ENCODE peak calls at places on chromosomes 6 and 20, in eight cellular contexts. One of them, this sample, is unnamed.

GRCh38 chr6:14754636-14755513 is 491.0 kb upstream of the JARID2 start:
- DNase-seq in mesenchymal stem cell: no peak
- DNase-seq in CD8-positive, alpha-beta T cell: peak; percentile 49
- DNase-seq in HCT116: no peak
- DNase-seq in psoas muscle: no peak
- DNase-seq in ovary: no peak
- DNase-seq in mammary epithelial cell: no peak
- DNase-seq in right lobe of liver: no peak
- DNase-seq in this sample: no peak

GRCh38 chr20:32569018-32569379 is 16.1 kb downstream of the NOL4L start:
- DNase-seq in mesenchymal stem cell: no peak
- DNase-seq in CD8-positive, alpha-beta T cell: no peak
- DNase-seq in HCT116: no peak
- DNase-seq in psoas muscle: no peak
- DNase-seq in ovary: no peak
- DNase-seq in mammary epithelial cell: no peak
- DNase-seq in right lobe of liver: no peak
- DNase-seq in this sample: no peak

GRCh38 chr6:76681781-76682180 is 609.3 kb upstream of the IMPG1 start:
- DNase-seq in mesenchymal stem cell: no peak
- DNase-seq in CD8-positive, alpha-beta T cell: no peak
- DNase-seq in HCT116: no peak
- DNase-seq in psoas muscle: no peak
- DNase-seq in ovary: no peak
- DNase-seq in mammary epithelial cell: no peak
- DNase-seq in right lobe of liver: no peak
- DNase-seq in this sample: no peak

GRCh38 chr20:16609066-16609465 is 35.8 kb upstream of the KIF16B start:
- DNase-seq in mesenchymal stem cell: no peak
- DNase-seq in CD8-positive, alpha-beta T cell: no peak
- DNase-seq in HCT116: no peak
- DNase-seq in psoas muscle: no peak
- DNase-seq in ovary: no peak
- DNase-seq in mammary epithelial cell: no peak
- DNase-seq in right lobe of liver: no peak
- DNase-seq in this sample: no peak

GRCh38 chr6:169933839-169934698 is 182.6 kb downstream of the ERMARD start:
- DNase-seq in mesenchymal stem cell: no peak
- DNase-seq in CD8-positive, alpha-beta T cell: no peak
- DNase-seq in HCT116: no peak
- DNase-seq in psoas muscle: peak; percentile 72
- DNase-seq in ovary: peak; percentile 92
- DNase-seq in mammary epithelial cell: no peak
- DNase-seq in right lobe of liver: peak; percentile 91
- DNase-seq in this sample: peak; percentile 90

GRCh38 chr6:137734875-137735182 is 132.2 kb upstream of the TNFAIP3 start:
- DNase-seq in mesenchymal stem cell: peak; percentile 33
- DNase-seq in CD8-positive, alpha-beta T cell: no peak
- DNase-seq in HCT116: no peak
- DNase-seq in psoas muscle: no peak
- DNase-seq in ovary: no peak
- DNase-seq in mammary epithelial cell: no peak
- DNase-seq in right lobe of liver: no peak
- DNase-seq in this sample: no peak

GRCh38 chr20:33914871-33915270 is 78.8 kb upstream of the RALY start:
- DNase-seq in mesenchymal stem cell: no peak
- DNase-seq in CD8-positive, alpha-beta T cell: peak; percentile 50
- DNase-seq in HCT116: peak; percentile 66
- DNase-seq in psoas muscle: no peak
- DNase-seq in ovary: no peak
- DNase-seq in mammary epithelial cell: peak; percentile 69
- DNase-seq in right lobe of liver: no peak
- DNase-seq in this sample: no peak

GRCh38 chr6:5674141-5674540 is 332.6 kb downstream of the NRN1 start:
- DNase-seq in mesenchymal stem cell: peak; percentile 35
- DNase-seq in CD8-positive, alpha-beta T cell: no peak
- DNase-seq in HCT116: no peak
- DNase-seq in psoas muscle: no peak
- DNase-seq in ovary: no peak
- DNase-seq in mammary epithelial cell: no peak
- DNase-seq in right lobe of liver: no peak
- DNase-seq in this sample: no peak

GRCh38 chr6:131366223-131366622 is 206.8 kb upstream of the ARG1 start:
- DNase-seq in mesenchymal stem cell: no peak
- DNase-seq in CD8-positive, alpha-beta T cell: no peak
- DNase-seq in HCT116: no peak
- DNase-seq in psoas muscle: no peak
- DNase-seq in ovary: no peak
- DNase-seq in mammary epithelial cell: no peak
- DNase-seq in right lobe of liver: no peak
- DNase-seq in this sample: no peak

GRCh38 chr6:38570750-38571149 is 69.0 kb downstream of the BTBD9 start:
- DNase-seq in mesenchymal stem cell: peak; percentile 29
- DNase-seq in CD8-positive, alpha-beta T cell: no peak
- DNase-seq in HCT116: no peak
- DNase-seq in psoas muscle: no peak
- DNase-seq in ovary: no peak
- DNase-seq in mammary epithelial cell: no peak
- DNase-seq in right lobe of liver: no peak
- DNase-seq in this sample: no peak

GRCh38 chr6:108820011-108820410 is 28.2 kb upstream of the ARMC2 start:
- DNase-seq in mesenchymal stem cell: no peak
- DNase-seq in CD8-positive, alpha-beta T cell: no peak
- DNase-seq in HCT116: no peak
- DNase-seq in psoas muscle: no peak
- DNase-seq in ovary: no peak
- DNase-seq in mammary epithelial cell: no peak
- DNase-seq in right lobe of liver: no peak
- DNase-seq in this sample: no peak

GRCh38 chr6:71012871-71013456 is 56.1 kb upstream of the B3GAT2 start:
- DNase-seq in mesenchymal stem cell: peak; percentile 54
- DNase-seq in CD8-positive, alpha-beta T cell: no peak
- DNase-seq in HCT116: peak; percentile 42
- DNase-seq in psoas muscle: no peak
- DNase-seq in ovary: no peak
- DNase-seq in mammary epithelial cell: peak; percentile 50
- DNase-seq in right lobe of liver: no peak
- DNase-seq in this sample: no peak

GRCh38 chr6:168640181-168640580 is 199.2 kb downstream of the SMOC2 start:
- DNase-seq in mesenchymal stem cell: no peak
- DNase-seq in CD8-positive, alpha-beta T cell: no peak
- DNase-seq in HCT116: no peak
- DNase-seq in psoas muscle: no peak
- DNase-seq in ovary: no peak
- DNase-seq in mammary epithelial cell: no peak
- DNase-seq in right lobe of liver: no peak
- DNase-seq in this sample: no peak

GRCh38 chr6:168637853-168638252 is 196.9 kb downstream of the SMOC2 start:
- DNase-seq in mesenchymal stem cell: no peak
- DNase-seq in CD8-positive, alpha-beta T cell: no peak
- DNase-seq in HCT116: peak; percentile 15
- DNase-seq in psoas muscle: no peak
- DNase-seq in ovary: no peak
- DNase-seq in mammary epithelial cell: no peak
- DNase-seq in right lobe of liver: no peak
- DNase-seq in this sample: no peak

GRCh38 chr6:168636147-168636982 is 195.4 kb downstream of the SMOC2 start:
- DNase-seq in mesenchymal stem cell: no peak
- DNase-seq in CD8-positive, alpha-beta T cell: no peak
- DNase-seq in HCT116: no peak
- DNase-seq in psoas muscle: no peak
- DNase-seq in ovary: no peak
- DNase-seq in mammary epithelial cell: no peak
- DNase-seq in right lobe of liver: no peak
- DNase-seq in this sample: no peak

GRCh38 chr6:168640738-168641137 is 199.8 kb downstream of the SMOC2 start:
- DNase-seq in mesenchymal stem cell: peak; percentile 14
- DNase-seq in CD8-positive, alpha-beta T cell: no peak
- DNase-seq in HCT116: no peak
- DNase-seq in psoas muscle: no peak
- DNase-seq in ovary: peak; percentile 60
- DNase-seq in mammary epithelial cell: no peak
- DNase-seq in right lobe of liver: no peak
- DNase-seq in this sample: no peak

DNA sequence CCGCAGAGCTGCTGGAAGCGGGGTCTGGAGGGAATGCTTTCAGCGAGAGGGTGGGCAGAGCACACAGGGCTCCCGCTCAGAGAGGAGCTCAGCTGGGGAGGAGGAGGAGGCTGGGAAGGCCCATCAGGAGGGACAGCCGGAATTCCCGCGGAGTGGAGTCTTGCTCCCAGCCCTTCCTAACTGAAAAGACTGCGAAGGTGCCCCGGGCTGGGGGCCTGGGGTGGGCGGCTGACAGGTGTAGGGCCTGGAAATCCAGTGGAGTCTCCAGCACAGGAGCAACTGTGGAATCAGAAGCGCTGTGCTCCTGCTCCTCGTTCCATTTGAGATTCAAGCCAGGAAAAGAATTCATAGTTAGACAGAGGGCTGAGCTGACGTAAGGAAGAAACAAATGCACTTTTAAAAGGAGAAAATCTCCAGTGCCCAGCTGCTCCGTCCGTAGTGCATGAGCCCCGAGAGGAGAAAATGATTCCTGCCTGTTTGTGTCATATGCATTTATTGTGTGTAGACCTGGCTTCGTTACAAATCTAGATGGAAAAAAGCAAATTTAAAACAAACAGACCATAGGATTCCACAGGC is 197.6 kb downstream of the SMOC2 start:
- DNase-seq in mesenchymal stem cell: no peak
- DNase-seq in CD8-positive, alpha-beta T cell: no peak
- DNase-seq in HCT116: no peak
- DNase-seq in psoas muscle: no peak
- DNase-seq in ovary: no peak
- DNase-seq in mammary epithelial cell: no peak
- DNase-seq in right lobe of liver: no peak
- DNase-seq in this sample: no peak
- H3K4me1 ChIP-seq in mesenchymal stem cell: peaks cover 7% of the 10 kb centered on the region
- H3K4me1 ChIP-seq in CD8-positive, alpha-beta T cell: no peaks in the 10 kb centered on the region
- H3K4me1 ChIP-seq in HCT116: peaks cover 15% of the 10 kb centered on the region
- H3K4me1 ChIP-seq in psoas muscle: no peaks in the 10 kb centered on the region
- H3K4me1 ChIP-seq in ovary: peaks cover 25% of the 10 kb centered on the region
- H3K4me1 ChIP-seq in mammary epithelial cell: no peaks in the 10 kb centered on the region
- H3K4me1 ChIP-seq in right lobe of liver: no peaks in the 10 kb centered on the region
- H3K4me1 ChIP-seq in this sample: peaks cover 6% of the 10 kb centered on the region

DNA sequence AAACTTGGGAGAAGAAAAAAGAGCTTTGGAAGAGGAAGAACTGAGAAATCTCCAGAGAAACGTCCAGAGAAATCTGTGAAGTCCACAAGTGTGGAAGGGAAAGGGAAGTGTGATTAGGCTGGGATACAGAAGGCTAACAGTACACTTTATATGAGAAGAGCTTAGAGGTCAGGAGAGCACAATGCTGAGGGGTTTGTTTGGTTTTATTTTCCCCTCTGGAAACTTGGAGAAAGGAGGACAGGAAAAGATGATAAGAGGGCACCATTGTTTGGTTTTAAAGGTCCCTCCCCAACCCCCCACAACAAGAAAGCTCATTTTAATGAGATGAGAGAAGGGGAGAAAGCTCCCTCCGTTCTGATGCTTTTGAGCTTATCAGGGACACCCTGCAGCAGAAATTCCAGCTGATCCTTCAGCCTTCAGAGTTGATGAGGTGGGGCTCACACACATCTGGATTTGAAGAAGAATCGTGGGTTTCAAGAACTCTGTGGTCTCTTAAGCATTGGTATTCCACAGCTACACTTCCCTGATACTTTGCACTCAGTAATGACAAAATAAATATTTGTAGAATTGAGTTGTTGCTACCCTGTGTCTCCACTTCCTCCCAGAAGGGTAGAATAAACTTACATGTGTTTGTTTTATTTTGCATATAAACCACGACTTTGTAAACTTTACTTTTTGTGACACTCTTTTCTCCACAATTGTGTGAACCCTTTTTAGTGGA is 1.9 kb downstream of the NT5E start:
- DNase-seq in mesenchymal stem cell: peak; percentile 61
- DNase-seq in CD8-positive, alpha-beta T cell: no peak
- DNase-seq in HCT116: no peak
- DNase-seq in psoas muscle: no peak
- DNase-seq in ovary: no peak
- DNase-seq in mammary epithelial cell: no peak
- DNase-seq in right lobe of liver: no peak
- DNase-seq in this sample: no peak
- H3K4me3 ChIP-seq in mesenchymal stem cell: no peak overlapping the region
- H3K4me3 ChIP-seq in CD8-positive, alpha-beta T cell: peak overlapping the region; percentile 65
- H3K4me3 ChIP-seq in HCT116: peak overlapping the region; percentile 92
- H3K4me3 ChIP-seq in psoas muscle: peak overlapping the region; percentile 69
- H3K4me3 ChIP-seq in ovary: peak overlapping the region; percentile 79
- H3K4me3 ChIP-seq in mammary epithelial cell: peak overlapping the region; percentile 75
- H3K4me3 ChIP-seq in right lobe of liver: peak overlapping the region; percentile 60
- H3K4me3 ChIP-seq in this sample: peak overlapping the region; percentile 75

GRCh38 chr20:49629606-49630005 is 61.7 kb upstream of the PTGIS start:
- DNase-seq in mesenchymal stem cell: no peak
- DNase-seq in CD8-positive, alpha-beta T cell: no peak
- DNase-seq in HCT116: no peak
- DNase-seq in psoas muscle: no peak
- DNase-seq in ovary: no peak
- DNase-seq in mammary epithelial cell: no peak
- DNase-seq in right lobe of liver: no peak
- DNase-seq in this sample: no peak
- H3K4me1 ChIP-seq in mesenchymal stem cell: no peaks in the 10 kb centered on the region
- H3K4me1 ChIP-seq in CD8-positive, alpha-beta T cell: no peaks in the 10 kb centered on the region
- H3K4me1 ChIP-seq in HCT116: no peaks in the 10 kb centered on the region
- H3K4me1 ChIP-seq in psoas muscle: peaks cover 27% of the 10 kb centered on the region
- H3K4me1 ChIP-seq in ovary: peaks cover 19% of the 10 kb centered on the region
- H3K4me1 ChIP-seq in mammary epithelial cell: no peaks in the 10 kb centered on the region
- H3K4me1 ChIP-seq in right lobe of liver: no peaks in the 10 kb centered on the region
- H3K4me1 ChIP-seq in this sample: no peaks in the 10 kb centered on the region

GRCh38 chr20:44166008-44166407 is 21.0 kb downstream of the JPH2 start:
- DNase-seq in mesenchymal stem cell: peak; percentile 75
- DNase-seq in CD8-positive, alpha-beta T cell: no peak
- DNase-seq in HCT116: no peak
- DNase-seq in psoas muscle: no peak
- DNase-seq in ovary: no peak
- DNase-seq in mammary epithelial cell: no peak
- DNase-seq in right lobe of liver: no peak
- DNase-seq in this sample: no peak

GRCh38 chr20:44171775-44172571 is 15.0 kb downstream of the JPH2 start:
- DNase-seq in mesenchymal stem cell: no peak
- DNase-seq in CD8-positive, alpha-beta T cell: no peak
- DNase-seq in HCT116: no peak
- DNase-seq in psoas muscle: no peak
- DNase-seq in ovary: no peak
- DNase-seq in mammary epithelial cell: no peak
- DNase-seq in right lobe of liver: no peak
- DNase-seq in this sample: no peak

GRCh38 chr20:44167736-44168135 is 19.3 kb downstream of the JPH2 start:
- DNase-seq in mesenchymal stem cell: no peak
- DNase-seq in CD8-positive, alpha-beta T cell: no peak
- DNase-seq in HCT116: no peak
- DNase-seq in psoas muscle: no peak
- DNase-seq in ovary: no peak
- DNase-seq in mammary epithelial cell: no peak
- DNase-seq in right lobe of liver: no peak
- DNase-seq in this sample: no peak

GRCh38 chr20:44170796-44171410 is 16.1 kb downstream of the JPH2 start:
- DNase-seq in mesenchymal stem cell: no peak
- DNase-seq in CD8-positive, alpha-beta T cell: no peak
- DNase-seq in HCT116: no peak
- DNase-seq in psoas muscle: no peak
- DNase-seq in ovary: no peak
- DNase-seq in mammary epithelial cell: no peak
- DNase-seq in right lobe of liver: no peak
- DNase-seq in this sample: no peak

GRCh38 chr20:44166477-44166876 is 20.5 kb downstream of the JPH2 start:
- DNase-seq in mesenchymal stem cell: peak; percentile 88
- DNase-seq in CD8-positive, alpha-beta T cell: no peak
- DNase-seq in HCT116: no peak
- DNase-seq in psoas muscle: peak; percentile 64
- DNase-seq in ovary: no peak
- DNase-seq in mammary epithelial cell: no peak
- DNase-seq in right lobe of liver: no peak
- DNase-seq in this sample: peak; percentile 83
- H3K4me3 ChIP-seq in mesenchymal stem cell: no peak overlapping the region
- H3K4me3 ChIP-seq in CD8-positive, alpha-beta T cell: no peak overlapping the region
- H3K4me3 ChIP-seq in HCT116: no peak overlapping the region
- H3K4me3 ChIP-seq in psoas muscle: peak overlapping the region; percentile 38
- H3K4me3 ChIP-seq in ovary: no peak overlapping the region
- H3K4me3 ChIP-seq in mammary epithelial cell: no peak overlapping the region
- H3K4me3 ChIP-seq in right lobe of liver: no peak overlapping the region
- H3K4me3 ChIP-seq in this sample: no peak overlapping the region

This sample was measured in aorta.